ENCODE peak calls at places on chromosomes 7 and 10, in seven cellular contexts. W is GM23248, K is HCT116, T is fibroblast of lung, J is GM23338, P is K562, V is PC-9. G is an unnamed sample. For H3K27me3 and H4K20me1, the result is how much of the 10 kb centered on the place peaks cover.

GRCh38 chr10:127881262-127881661 is 11.5 kb downstream of the CLRN3 start:
- DNase-seq in T (no peak), P (no peak), K (no peak), V (no peak), W (no peak), J (no peak), G (no peak)

GRCh38 chr7:69318794-69319193 is 279.5 kb upstream of the AUTS2 start:
- DNase-seq in J (no peak), K (no peak), T (no peak), W (no peak), V (no peak), P (no peak), G (no peak)

GRCh38 chr7:2894118-2894940 is 50.2 kb upstream of the GNA12 start:
- DNase-seq in W (no peak), P (no peak), T (no peak), J (no peak), V (no peak), K (no peak), G (no peak)

GRCh38 chr10:33116293-33116697 is 158.3 kb upstream of the ITGB1 start:
- DNase-seq in K (peak), V (no peak), W (peak), J (peak), P (peak), T (peak), G (no peak)

GRCh38 chr10:70455213-70455630 is 13.7 kb upstream of the NODAL start:
- DNase-seq in K (no peak), J (peak), P (no peak), V (no peak), T (no peak), W (no peak), G (no peak)

GRCh38 chr7:107588529-107589130 is 8.6 kb downstream of the BCAP29 start:
- DNase-seq in J (no peak), T (no peak), P (no peak), K (no peak), V (no peak), W (no peak), G (no peak)

GRCh38 chr10:13271552-13272163 is 28.2 kb downstream of the PHYH start:
- DNase-seq in T (no peak), V (no peak), P (peak), W (peak), J (peak), K (peak), G (no peak)

GRCh38 chr7:29496355-29497020 is 67.1 kb upstream of the PRR15 start:
- DNase-seq in V (no peak), W (no peak), P (no peak), K (no peak), T (no peak), J (no peak), G (no peak)

GRCh38 chr7:31192996-31193395 is 140.9 kb downstream of the ADCYAP1R1 start:
- DNase-seq in V (no peak), J (peak), T (peak), W (peak), P (peak), K (peak), G (no peak)

GRCh38 chr7:12581897-12582296 is 11.4 kb downstream of the SCIN start:
- DNase-seq in K (no peak), W (peak), J (no peak), P (no peak), T (peak), V (no peak), G (no peak)

GRCh38 chr10:70991140-70992124 is 103.1 kb upstream of the PCBD1 start:
- DNase-seq in V (no peak), P (no peak), T (no peak), W (no peak), J (no peak), K (no peak), G (no peak)

GRCh38 chr10:71748671-71749191 is 24.6 kb downstream of the VSIR start:
- DNase-seq in J (no peak), P (peak), T (no peak), W (no peak), V (no peak), K (no peak), G (no peak)

GRCh38 chr7:13161125-13161524 is 473.7 kb downstream of the ARL4A start:
- DNase-seq in T (no peak), V (no peak), P (no peak), W (no peak), J (no peak), K (no peak), G (no peak)

GRCh38 chr10:21336476-21337170 is 188.9 kb downstream of the SKIDA1 start:
- DNase-seq in W (peak), T (peak), P (peak), K (peak), J (peak), V (peak), G (peak)

GRCh38 chr10:72044417-72045041 is 43.8 kb downstream of the SPOCK2 start:
- DNase-seq in J (no peak), K (no peak), P (no peak), V (no peak), W (no peak), T (peak), G (peak)

GRCh38 chr7:55366461-55367138 is 1.5 kb downstream of the LANCL2 start:
- DNase-seq in J (peak), V (no peak), T (no peak), P (peak), W (peak), K (no peak), G (no peak)

GRCh38 chr7:1535100-1535458 is 4.6 kb downstream of the MAFK start:
- DNase-seq in J (no peak), W (no peak), K (no peak), T (no peak), V (no peak), P (no peak), G (no peak)

GRCh38 chr7:157507987-157508386 is 171.2 kb downstream of the DNAJB6 start:
- DNase-seq in J (no peak), T (no peak), W (no peak), K (no peak), V (no peak), P (no peak), G (no peak)

GRCh38 chr10:50497758-50498157 is 126.0 kb downstream of the SGMS1 start:
- DNase-seq in T (peak), K (no peak), P (peak), V (peak), W (peak), J (no peak), G (no peak)

GRCh38 chr7:27476493-27476892 is 186.2 kb downstream of the HIBADH start:
- DNase-seq in J (no peak), W (no peak), T (no peak), V (no peak), K (no peak), P (no peak), G (no peak)

GRCh38 chr7:129825005-129825553 is 127.7 kb downstream of the UBE2H start:
- DNase-seq in P (peak), K (peak), V (peak), W (peak), T (peak), J (peak), G (no peak)

GRCh38 chr7:47690902-47691558 is 109.1 kb upstream of the TNS3 start:
- DNase-seq in K (no peak), P (no peak), V (peak), W (peak), J (no peak), T (peak), G (no peak)

GRCh38 chr7:73983437-73984164 is 44.4 kb upstream of the ELN start:
- DNase-seq in T (no peak), W (no peak), V (no peak), J (no peak), P (no peak), K (no peak), G (no peak)

GRCh38 chr7:45874408-45875131 is 1.7 kb upstream of the CCDC201 start:
- DNase-seq in V (peak), J (no peak), T (peak), K (no peak), W (peak), P (no peak), G (peak)

GRCh38 chr10:121694966-121695340 is 96.7 kb upstream of the FGFR2 start:
- DNase-seq in V (no peak), K (no peak), J (no peak), P (no peak), W (no peak), T (no peak), G (peak)

DNA sequence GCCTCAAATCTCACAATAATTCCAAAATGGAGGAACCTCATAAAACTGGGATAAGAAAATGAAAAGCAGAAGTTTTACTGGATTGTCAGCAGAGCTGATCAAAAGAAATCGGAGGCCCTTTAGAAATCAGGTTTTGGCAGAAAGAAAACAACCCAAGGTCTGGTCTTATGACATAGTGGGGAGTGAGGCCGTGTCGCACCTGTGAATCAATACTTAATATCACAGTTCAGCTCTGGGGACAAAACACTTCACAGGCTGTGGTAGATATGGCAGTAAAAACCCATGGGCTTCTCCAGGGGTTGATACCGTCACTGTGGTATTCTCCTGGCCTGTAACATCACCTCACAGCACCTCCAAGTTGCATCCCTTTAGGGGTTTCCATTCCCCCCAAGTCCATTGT is 6.5 kb upstream of the MALSU1 start:
- DNase-seq in K (no peak), W (no peak), P (no peak), J (no peak), T (no peak), V (no peak), G (no peak)
- H3K27me3 ChIP-seq in K (under half), W (under half), P (under half), J (under half), T (under half), V (under half), G (under half)

DNA sequence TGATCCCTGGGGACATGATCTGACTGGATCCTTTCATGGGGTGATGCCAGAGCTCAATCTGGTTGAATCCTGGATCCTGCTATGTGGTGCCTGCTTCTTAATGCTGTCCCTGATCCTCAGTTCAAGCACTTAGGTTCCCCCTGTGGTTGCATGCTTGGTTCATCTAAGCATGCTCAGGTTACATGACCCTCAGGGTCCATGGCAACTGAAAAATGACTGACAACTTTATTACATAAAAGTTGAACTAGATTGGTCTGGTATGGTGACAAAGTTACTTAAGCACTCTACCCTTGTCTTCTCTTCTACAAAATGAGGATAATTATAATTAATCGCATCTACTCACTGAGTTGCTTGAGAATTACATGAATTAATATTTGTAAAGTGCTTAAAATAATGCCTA is 188.8 kb downstream of the GPR158 start:
- DNase-seq in J (no peak), T (no peak), V (no peak), K (no peak), W (no peak), P (no peak), G (no peak)
- TF ChIP-seq EZH2 in J (no peak), T (no peak), V (no peak), K (no peak), W (no peak), P (no peak), G (no peak)

GRCh38 chr10:96228408-96229019 is 42.9 kb downstream of the BLNK start:
- DNase-seq in K (no peak), P (no peak), T (no peak), W (no peak), J (no peak), V (no peak), G (no peak)
- H4K20me1 ChIP-seq in K (under half), P (under half), T (under half), W (under half), J (under half), V (under half), G (under half)

DNA sequence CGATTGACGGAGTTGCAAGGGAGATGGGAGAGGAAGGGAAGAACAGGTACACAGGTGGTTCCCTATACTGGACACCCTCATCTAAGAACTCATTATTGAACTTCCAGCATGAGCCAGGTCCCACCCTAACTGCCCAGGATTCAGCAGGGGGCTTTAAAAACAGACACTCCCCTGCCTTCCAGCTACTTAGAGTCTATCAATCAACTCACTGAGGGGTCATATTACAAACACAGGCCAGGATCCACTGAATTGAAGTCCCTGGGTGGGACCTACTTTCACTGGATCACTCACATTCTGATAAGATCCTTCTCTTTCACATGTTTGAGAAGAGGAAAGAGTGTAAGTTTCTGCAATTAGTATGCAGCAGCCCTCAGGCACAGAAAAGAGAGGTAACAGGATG is 92.8 kb downstream of the ITGA8 start:
- DNase-seq in J (no peak), V (no peak), W (no peak), P (no peak), K (no peak), T (no peak), G (no peak)
- H3K27me3 ChIP-seq in J (under half), V (under half), W (under half), P (under half), K (under half), T (under half), G (under half)

GRCh38 chr7:8433477-8434289 is at the start of gene NXPH1:
- DNase-seq in T (no peak), K (no peak), W (peak), J (peak), P (peak), V (no peak), G (no peak)
- TF ChIP-seq EZH2 in T (no peak), K (no peak), W (no peak), J (no peak), P (no peak), V (no peak), G (peak)

GRCh38 chr7:127786184-127786583 is 134.2 kb downstream of the SND1 start:
- DNase-seq in K (no peak), P (no peak), V (no peak), T (peak), J (no peak), W (peak), G (no peak)

GRCh38 chr7:127791790-127792189 is 139.8 kb downstream of the SND1 start:
- DNase-seq in W (peak), K (no peak), P (no peak), T (peak), V (no peak), J (no peak), G (no peak)

GRCh38 chr7:127792528-127793342 is 140.7 kb downstream of the SND1 start:
- DNase-seq in W (peak), J (peak), P (peak), T (no peak), K (no peak), V (no peak), G (no peak)

GRCh38 chr7:127793582-127793981 is 141.6 kb downstream of the SND1 start:
- DNase-seq in V (no peak), K (no peak), P (no peak), T (no peak), J (no peak), W (no peak), G (no peak)

GRCh38 chr7:127789031-127789430 is 137.0 kb downstream of the SND1 start:
- DNase-seq in W (no peak), T (no peak), P (no peak), V (no peak), K (no peak), J (no peak), G (no peak)
- H4K20me1 ChIP-seq in W (under half), T (under half), P (under half), V (half or more), K (under half), J (under half), G (under half)

GRCh38 chr10:101238732-101239105 is 9.5 kb upstream of the LBX1 start:
- DNase-seq in P (peak), J (peak), K (peak), T (no peak), V (no peak), W (peak), G (no peak)
- H3K27me3 ChIP-seq in P (under half), J (half or more), K (under half), T (half or more), V (under half), W (half or more), G (half or more)

G was measured in keratinocyte.